ENCODE peak calls at places on chromosomes 6 and 20, in six cellular contexts. K is lung; F is astrocyte of the spinal cord; Z is left ventricle myocardium inferior; H is CD8-positive, alpha-beta T cell; L is cardiac fibroblast. R is an unnamed sample.

GRCh38 chr6:149862901-149863595 is 1.1 kb downstream of the LRP11 start:
- DNase-seq in K (peak), F (peak), Z (peak), H (no peak), L (peak), R (peak)

GRCh38 chr6:14146459-14147096 is 29.0 kb downstream of the CD83 start:
- DNase-seq in K (no peak), F (no peak), Z (no peak), H (no peak), L (no peak), R (no peak)

GRCh38 chr6:130961148-130961547 is 101.9 kb downstream of the EPB41L2 start:
- DNase-seq in K (no peak), F (no peak), Z (no peak), H (no peak), L (no peak), R (no peak)

GRCh38 chr6:33772114-33772830 is 16.7 kb downstream of the LEMD2 start:
- DNase-seq in K (no peak), F (no peak), Z (no peak), H (no peak), L (peak), R (no peak)

GRCh38 chr6:89252902-89253301 is 35.7 kb upstream of the GABRR1 start:
- DNase-seq in K (no peak), F (no peak), Z (no peak), H (no peak), L (no peak), R (no peak)

GRCh38 chr20:45919951-45920794 is 8.2 kb upstream of the PLTP start:
- DNase-seq in K (no peak), F (peak), Z (no peak), H (no peak), L (peak), R (peak)

GRCh38 chr20:32934580-32934979 is 69.7 kb downstream of the SUN5 start:
- DNase-seq in K (no peak), F (no peak), Z (no peak), H (no peak), L (no peak), R (no peak)

GRCh38 chr6:163585932-163586437 is 171.5 kb downstream of the QKI start:
- DNase-seq in K (peak), F (peak), Z (peak), H (no peak), L (peak), R (peak)

GRCh38 chr20:6921717-6922386 is 154.4 kb downstream of the BMP2 start:
- DNase-seq in K (no peak), F (no peak), Z (no peak), H (no peak), L (no peak), R (no peak)

GRCh38 chr6:16471898-16472297 is 233.5 kb downstream of the GMPR start:
- DNase-seq in K (no peak), F (no peak), Z (no peak), H (no peak), L (no peak), R (no peak)

GRCh38 chr6:34484899-34485298 is 19.0 kb downstream of the PACSIN1 start:
- DNase-seq in K (no peak), F (no peak), Z (no peak), H (peak), L (no peak), R (no peak)

GRCh38 chr6:100701728-100702127 is 179.4 kb downstream of the ASCC3 start:
- DNase-seq in K (no peak), F (no peak), Z (no peak), H (no peak), L (peak), R (peak)

GRCh38 chr6:24140572-24140971 is 14.6 kb downstream of the NRSN1 start:
- DNase-seq in K (no peak), F (no peak), Z (peak), H (no peak), L (no peak), R (no peak)

GRCh38 chr6:19838442-19839236 is 1.5 kb downstream of the ID4 start:
- DNase-seq in K (peak), F (peak), Z (no peak), H (no peak), L (peak), R (no peak)

GRCh38 chr6:14841901-14842421 is 403.9 kb upstream of the JARID2 start:
- DNase-seq in K (no peak), F (peak), Z (no peak), H (no peak), L (peak), R (peak)

GRCh38 chr20:53826597-53827291 is 233.1 kb upstream of the ZNF217 start:
- DNase-seq in K (no peak), F (no peak), Z (no peak), H (no peak), L (peak), R (peak)

GRCh38 chr6:144477396-144477795 is 192.3 kb downstream of the UTRN start:
- DNase-seq in K (no peak), F (no peak), Z (no peak), H (no peak), L (peak), R (peak)

GRCh38 chr20:62826646-62827322 is 9.9 kb downstream of the COL9A3 start:
- DNase-seq in K (no peak), F (no peak), Z (no peak), H (peak), L (no peak), R (no peak)

GRCh38 chr6:138593100-138593877 is 94.0 kb upstream of the NHSL1 start:
- DNase-seq in K (peak), F (peak), Z (no peak), H (peak), L (peak), R (peak)

GRCh38 chr6:142773859-142774258 is 171.1 kb downstream of the HIVEP2 start:
- DNase-seq in K (no peak), F (no peak), Z (no peak), H (no peak), L (no peak), R (no peak)

GRCh38 chr6:20686142-20686541 is 151.9 kb downstream of the CDKAL1 start:
- DNase-seq in K (no peak), F (no peak), Z (no peak), H (no peak), L (no peak), R (no peak)

GRCh38 chr6:109034439-109035041 is 60.1 kb downstream of the SESN1 start:
- DNase-seq in K (no peak), F (no peak), Z (no peak), H (no peak), L (no peak), R (peak)

GRCh38 chr6:136235233-136235564 is 14.9 kb downstream of the MTFR2 start:
- DNase-seq in K (no peak), F (peak), Z (no peak), H (no peak), L (peak), R (peak)

GRCh38 chr20:52469143-52469542 is 277.6 kb upstream of the ZFP64 start:
- DNase-seq in K (no peak), F (no peak), Z (no peak), H (no peak), L (no peak), R (no peak)

GRCh38 chr20:50003253-50003656 is 20.5 kb downstream of the SNAI1 start:
- DNase-seq in K (no peak), F (peak), Z (no peak), H (no peak), L (peak), R (peak)

GRCh38 chr20:40695214-40695613 is 6.2 kb upstream of the MAFB start:
- DNase-seq in K (no peak), F (no peak), Z (no peak), H (no peak), L (no peak), R (no peak)

GRCh38 chr6:131592935-131593334 is 19.9 kb downstream of the ARG1 start:
- DNase-seq in K (no peak), F (no peak), Z (no peak), H (no peak), L (no peak), R (no peak)

GRCh38 chr6:89242574-89243330 is 25.6 kb upstream of the GABRR1 start:
- DNase-seq in K (no peak), F (peak), Z (no peak), H (no peak), L (peak), R (peak)

GRCh38 chr6:145189836-145190235 is 545.5 kb downstream of the EPM2A start:
- DNase-seq in K (no peak), F (no peak), Z (no peak), H (no peak), L (no peak), R (no peak)

GRCh38 chr20:48638546-48638945 is 189.3 kb downstream of the PREX1 start:
- DNase-seq in K (no peak), F (peak), Z (no peak), H (no peak), L (peak), R (peak)

GRCh38 chr6:137697267-137697938 is 169.7 kb upstream of the TNFAIP3 start:
- DNase-seq in K (no peak), F (peak), Z (no peak), H (no peak), L (peak), R (peak)

GRCh38 chr6:28969129-28969528 is 36.0 kb downstream of the ZNF311 start:
- DNase-seq in K (no peak), F (no peak), Z (no peak), H (no peak), L (no peak), R (no peak)
- TF ChIP-seq CTCF in K (no peak), F (no peak), Z (no peak), H (no peak), L (peak), R (no peak)

DNA sequence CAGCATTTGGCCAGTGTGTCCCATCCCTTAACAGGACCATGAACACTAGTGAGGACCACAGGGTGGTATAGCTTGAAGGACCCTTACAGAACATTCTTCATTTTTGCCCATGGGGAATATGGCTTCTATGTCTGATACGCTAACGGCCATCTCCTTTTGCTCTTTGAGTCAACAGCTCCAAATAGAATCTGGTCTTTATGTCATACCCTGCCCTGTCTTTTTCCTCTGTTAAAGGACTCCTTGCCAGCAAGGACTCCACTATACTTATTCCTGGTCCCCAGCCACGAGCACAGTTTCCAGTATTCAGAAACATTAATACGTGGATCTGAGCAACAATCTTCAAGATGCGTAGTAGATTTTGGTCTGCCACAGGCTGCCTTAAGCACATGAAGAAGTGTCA is 22.5 kb downstream of the SERPINB1 start:
- DNase-seq in K (no peak), F (no peak), Z (no peak), H (no peak), L (no peak), R (no peak)
- H3K4me3 ChIP-seq in K (no peak), F (no peak), Z (peak), H (no peak), L (no peak), R (no peak)

GRCh38 chr20:210809-211502 is 16.1 kb upstream of the DEFB129 start:
- DNase-seq in K (no peak), F (no peak), Z (no peak), H (no peak), L (no peak), R (no peak)

GRCh38 chr20:214383-214782 is 12.7 kb upstream of the DEFB129 start:
- DNase-seq in K (no peak), F (no peak), Z (no peak), H (no peak), L (no peak), R (no peak)

GRCh38 chr20:208937-209566 is 18.0 kb upstream of the DEFB129 start:
- DNase-seq in K (no peak), F (peak), Z (no peak), H (no peak), L (peak), R (peak)
- TF ChIP-seq CTCF in K (peak), F (peak), Z (peak), H (peak), L (peak), R (peak)

GRCh38 chr6:132671295-132671694 is 12.3 kb upstream of the TAAR1 start:
- DNase-seq in K (no peak), F (no peak), Z (no peak), H (no peak), L (no peak), R (no peak)

GRCh38 chr6:132673376-132674094 is 14.6 kb upstream of the TAAR1 start:
- DNase-seq in K (no peak), F (no peak), Z (no peak), H (no peak), L (no peak), R (no peak)

GRCh38 chr6:132675002-132675401 is 16.0 kb upstream of the TAAR1 start:
- DNase-seq in K (no peak), F (no peak), Z (no peak), H (no peak), L (no peak), R (no peak)

GRCh38 chr6:132666118-132666517 is 7.1 kb upstream of the TAAR1 start:
- DNase-seq in K (no peak), F (no peak), Z (no peak), H (no peak), L (no peak), R (no peak)

DNA sequence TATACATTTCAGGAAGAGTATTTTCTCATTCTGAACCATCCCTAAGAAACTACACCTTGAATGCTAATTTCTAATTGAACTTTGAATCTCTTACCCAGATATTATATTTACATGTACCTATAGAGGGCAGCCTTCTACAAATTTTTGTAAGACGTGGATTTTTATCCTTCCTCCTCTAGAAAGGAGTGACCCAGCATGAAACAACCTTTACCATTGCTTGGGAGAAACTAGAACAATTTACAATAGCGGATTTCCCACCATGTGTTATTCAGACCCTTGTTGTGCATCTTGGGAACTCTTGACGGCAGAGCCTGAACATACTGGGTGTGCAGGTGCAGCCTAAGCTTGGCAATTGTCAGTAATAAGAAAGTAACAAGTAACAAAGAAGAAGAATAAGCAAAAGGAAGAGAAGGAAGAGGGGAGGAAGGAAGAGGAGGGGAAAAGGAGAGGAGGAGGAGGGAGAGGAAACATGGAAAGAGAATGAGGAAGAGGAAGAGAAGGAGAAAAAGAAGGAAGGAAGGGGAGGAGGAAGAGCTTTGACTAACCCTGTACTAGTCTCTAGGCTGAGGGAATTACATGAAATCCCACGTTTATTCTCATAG is 10.8 kb upstream of the TAAR1 start:
- DNase-seq in K (no peak), F (peak), Z (no peak), H (no peak), L (peak), R (peak)
- H3K4me3 ChIP-seq in K (no peak), F (no peak), Z (no peak), H (no peak), L (no peak), R (no peak)

R was measured in fibroblast of mammary gland.